ENCODE peak calls at places on chromosomes 16 and 17, in four cellular contexts. One of them, this sample, is unnamed.

GRCh38 chr16:58628845-58629680 is 563 bp downstream of the CNOT1 start:
- DNase-seq in adrenal gland: peak; percentile 64
- DNase-seq in mesenchymal stem cell: peak; percentile 49
- DNase-seq in uterus: peak; percentile 30
- DNase-seq in this sample: peak; percentile 80

GRCh38 chr16:66429290-66429962 is 2.3 kb downstream of the BEAN1 start:
- DNase-seq in uterus: no peak
- DNase-seq in mesenchymal stem cell: no peak
- DNase-seq in adrenal gland: no peak
- DNase-seq in this sample: no peak

GRCh38 chr16:19771040-19771439 is 53.0 kb downstream of the IQCK start:
- DNase-seq in mesenchymal stem cell: no peak
- DNase-seq in uterus: no peak
- DNase-seq in adrenal gland: no peak
- DNase-seq in this sample: no peak

GRCh38 chr16:48676836-48677235 is 66.9 kb upstream of the N4BP1 start:
- DNase-seq in mesenchymal stem cell: peak; percentile 2
- DNase-seq in uterus: no peak
- DNase-seq in adrenal gland: no peak
- DNase-seq in this sample: no peak

GRCh38 chr17:82835766-82836512 is 3.9 kb downstream of the ZNF750 start:
- DNase-seq in adrenal gland: no peak
- DNase-seq in mesenchymal stem cell: no peak
- DNase-seq in uterus: no peak
- DNase-seq in this sample: peak; percentile 13

GRCh38 chr16:72149676-72150464 is 22.1 kb downstream of the PMFBP1 start:
- DNase-seq in uterus: no peak
- DNase-seq in adrenal gland: no peak
- DNase-seq in mesenchymal stem cell: no peak
- DNase-seq in this sample: no peak

GRCh38 chr16:24178496-24178895 is 77.6 kb upstream of the CACNG3 start:
- DNase-seq in adrenal gland: no peak
- DNase-seq in mesenchymal stem cell: no peak
- DNase-seq in uterus: no peak
- DNase-seq in this sample: no peak

GRCh38 chr17:76086384-76086783 is 7.4 kb downstream of the ZACN start:
- DNase-seq in uterus: no peak
- DNase-seq in mesenchymal stem cell: no peak
- DNase-seq in adrenal gland: no peak
- DNase-seq in this sample: no peak

GRCh38 chr17:82963104-82963950 is 116.1 kb upstream of the METRNL start:
- DNase-seq in uterus: peak; percentile 69
- DNase-seq in adrenal gland: peak; percentile 76
- DNase-seq in mesenchymal stem cell: peak; percentile 75
- DNase-seq in this sample: peak; percentile 86

GRCh38 chr16:27431773-27432599 is 30.0 kb downstream of the IL21R start:
- DNase-seq in adrenal gland: no peak
- DNase-seq in mesenchymal stem cell: peak; percentile 6
- DNase-seq in uterus: no peak
- DNase-seq in this sample: no peak

GRCh38 chr16:79265701-79266100 is 334.8 kb downstream of the MAF start:
- DNase-seq in uterus: no peak
- DNase-seq in adrenal gland: no peak
- DNase-seq in mesenchymal stem cell: no peak
- DNase-seq in this sample: no peak

GRCh38 chr16:3086596-3087242 is 12.4 kb downstream of the ZSCAN10 start:
- DNase-seq in uterus: no peak
- DNase-seq in mesenchymal stem cell: no peak
- DNase-seq in adrenal gland: no peak
- DNase-seq in this sample: no peak

GRCh38 chr16:50395763-50396710 is 27.2 kb upstream of the BRD7 start:
- DNase-seq in mesenchymal stem cell: no peak
- DNase-seq in uterus: no peak
- DNase-seq in adrenal gland: no peak
- DNase-seq in this sample: no peak

GRCh38 chr16:19757762-19758595 is 39.9 kb downstream of the IQCK start:
- DNase-seq in mesenchymal stem cell: no peak
- DNase-seq in adrenal gland: no peak
- DNase-seq in uterus: no peak
- DNase-seq in this sample: no peak

GRCh38 chr17:77957215-77957868 is 1.2 kb upstream of the TNRC6C start:
- DNase-seq in adrenal gland: no peak
- DNase-seq in uterus: no peak
- DNase-seq in mesenchymal stem cell: peak; percentile 53
- DNase-seq in this sample: no peak

GRCh38 chr16:14278749-14279148 is 207.6 kb downstream of the MRTFB start:
- DNase-seq in mesenchymal stem cell: no peak
- DNase-seq in adrenal gland: no peak
- DNase-seq in uterus: no peak
- DNase-seq in this sample: no peak

GRCh38 chr17:61981323-61981722 is 53.5 kb upstream of the INTS2 start:
- DNase-seq in adrenal gland: no peak
- DNase-seq in mesenchymal stem cell: no peak
- DNase-seq in uterus: no peak
- DNase-seq in this sample: no peak

GRCh38 chr17:66985338-66985737 is 20.8 kb downstream of the CACNG4 start:
- DNase-seq in uterus: no peak
- DNase-seq in adrenal gland: no peak
- DNase-seq in mesenchymal stem cell: no peak
- DNase-seq in this sample: no peak
- H3K27ac ChIP-seq in uterus: no peak overlapping the region
- H3K27ac ChIP-seq in adrenal gland: no peak overlapping the region
- H3K27ac ChIP-seq in mesenchymal stem cell: no peak overlapping the region
- H3K27ac ChIP-seq in this sample: no peak overlapping the region

GRCh38 chr17:58515286-58515685 is 848 bp upstream of the MTMR4 start:
- DNase-seq in uterus: no peak
- DNase-seq in adrenal gland: no peak
- DNase-seq in mesenchymal stem cell: no peak
- DNase-seq in this sample: no peak
- H3K4me1 ChIP-seq in uterus: no peaks in the 10 kb centered on the region
- H3K4me1 ChIP-seq in adrenal gland: peaks cover 19% of the 10 kb centered on the region
- H3K4me1 ChIP-seq in mesenchymal stem cell: peaks cover 20% of the 10 kb centered on the region
- H3K4me1 ChIP-seq in this sample: peaks cover 27% of the 10 kb centered on the region

GRCh38 chr17:63596856-63597557 is 3.7 kb upstream of the TACO1 start:
- DNase-seq in mesenchymal stem cell: no peak
- DNase-seq in uterus: no peak
- DNase-seq in adrenal gland: no peak
- DNase-seq in this sample: no peak

GRCh38 chr17:63589646-63590045 is 11.0 kb upstream of the TACO1 start:
- DNase-seq in adrenal gland: no peak
- DNase-seq in mesenchymal stem cell: no peak
- DNase-seq in uterus: no peak
- DNase-seq in this sample: no peak

GRCh38 chr17:63595132-63595531 is 5.6 kb upstream of the TACO1 start:
- DNase-seq in mesenchymal stem cell: no peak
- DNase-seq in adrenal gland: no peak
- DNase-seq in uterus: no peak
- DNase-seq in this sample: no peak

GRCh38 chr17:63588797-63589196 is 11.9 kb upstream of the TACO1 start:
- DNase-seq in adrenal gland: no peak
- DNase-seq in uterus: no peak
- DNase-seq in mesenchymal stem cell: no peak
- DNase-seq in this sample: no peak

DNA sequence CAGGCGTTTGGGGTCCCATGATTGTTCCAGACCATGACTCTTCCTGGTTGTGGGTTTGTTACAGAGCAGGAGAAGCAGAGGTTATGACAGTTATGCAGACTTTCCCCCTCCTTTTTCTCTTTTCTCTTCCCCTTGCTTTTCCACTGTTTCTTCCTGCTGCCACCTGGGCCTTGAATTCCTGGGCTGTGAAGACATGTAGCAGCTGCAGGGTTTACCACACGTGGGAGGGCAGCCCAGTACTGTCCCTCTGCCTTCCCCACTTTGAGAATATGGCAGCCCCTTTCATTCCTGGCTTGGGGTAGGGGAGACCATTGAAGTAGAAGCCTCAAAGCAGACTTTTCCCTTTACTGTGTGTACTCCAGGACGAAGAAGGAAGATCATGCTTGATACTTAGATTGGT is 7.9 kb upstream of the TACO1 start:
- DNase-seq in uterus: no peak
- DNase-seq in mesenchymal stem cell: no peak
- DNase-seq in adrenal gland: no peak
- DNase-seq in this sample: no peak
- H3K27ac ChIP-seq in uterus: no peak overlapping the region
- H3K27ac ChIP-seq in mesenchymal stem cell: no peak overlapping the region
- H3K27ac ChIP-seq in adrenal gland: no peak overlapping the region
- H3K27ac ChIP-seq in this sample: no peak overlapping the region

DNA sequence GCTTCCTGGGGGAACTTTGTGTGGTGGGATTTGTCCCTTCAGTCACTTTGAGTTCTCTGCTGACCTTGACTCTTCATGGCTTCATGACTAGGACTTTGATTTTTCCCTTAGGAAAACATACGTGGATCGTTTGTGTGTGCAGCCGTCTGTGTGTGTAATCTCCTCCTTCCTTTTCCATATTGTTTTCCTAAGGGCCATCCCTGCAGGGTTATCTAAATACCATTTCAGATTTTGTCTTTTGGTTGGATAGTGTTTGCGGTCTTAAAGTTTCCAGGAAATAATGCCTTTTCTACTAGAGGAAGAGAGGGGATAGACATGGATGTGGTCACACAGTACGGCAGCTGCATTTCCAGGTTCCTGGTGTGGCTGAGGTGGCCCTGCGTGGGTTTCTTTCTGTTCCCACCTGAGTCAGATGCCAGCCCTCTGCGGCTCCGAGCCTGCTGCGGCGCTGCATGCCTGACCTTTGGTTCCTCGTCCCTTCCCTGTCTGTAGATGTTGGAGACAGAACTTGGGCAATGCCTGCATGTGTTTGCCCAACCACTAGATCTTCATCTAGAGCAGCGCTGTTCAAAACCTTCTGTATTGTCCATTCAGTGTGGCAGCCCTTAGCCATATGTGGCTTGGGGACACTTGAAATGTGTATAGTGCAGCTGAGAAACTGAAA is 72.0 kb upstream of the LGALS9 start:
- DNase-seq in adrenal gland: no peak
- DNase-seq in mesenchymal stem cell: no peak
- DNase-seq in uterus: no peak
- DNase-seq in this sample: no peak
- H3K4me1 ChIP-seq in adrenal gland: peaks cover 17% of the 10 kb centered on the region
- H3K4me1 ChIP-seq in mesenchymal stem cell: peaks cover 28% of the 10 kb centered on the region
- H3K4me1 ChIP-seq in uterus: no peaks in the 10 kb centered on the region
- H3K4me1 ChIP-seq in this sample: no peaks in the 10 kb centered on the region